ENCODE peak calls at places on chromosomes 6 and 20, in five cellular contexts. Q is A549, E is heart left ventricle, I is Karpas-422, M is tibial artery. A is an unnamed sample.

GRCh38 chr20:11193241-11193640 is 519.4 kb upstream of the JAG1 start:
- DNase-seq in I (no peak), M (no peak), Q (no peak), E (no peak), A (peak)

GRCh38 chr6:78867370-78868040 is at the start of gene IRAK1BP1:
- DNase-seq in E (peak), M (peak), Q (peak), I (peak), A (no peak)

GRCh38 chr6:34063641-34064040 is 82.2 kb downstream of the GRM4 start:
- DNase-seq in Q (no peak), I (no peak), M (no peak), E (no peak), A (no peak)

GRCh38 chr20:14882157-14882556 is 544.7 kb upstream of the FLRT3 start:
- DNase-seq in M (no peak), I (no peak), Q (no peak), E (no peak), A (no peak)

GRCh38 chr20:39291301-39291700 is 329.2 kb downstream of the DHX35 start:
- DNase-seq in M (no peak), E (no peak), I (no peak), Q (no peak), A (peak)

GRCh38 chr6:158422629-158423238 is 110.5 kb downstream of the TULP4 start:
- DNase-seq in E (no peak), Q (no peak), I (no peak), M (no peak), A (no peak)

GRCh38 chr6:33962186-33962585 is 158.4 kb upstream of the MLN start:
- DNase-seq in M (no peak), I (no peak), E (no peak), Q (no peak), A (peak)

GRCh38 chr20:12617076-12617475 is 391.7 kb upstream of the SPTLC3 start:
- DNase-seq in E (no peak), Q (no peak), I (no peak), M (no peak), A (no peak)

GRCh38 chr20:49356676-49357075 is 78.8 kb upstream of the ZNFX1 start:
- DNase-seq in M (no peak), Q (no peak), E (no peak), I (no peak), A (no peak)

GRCh38 chr20:6311841-6312655 is 189.2 kb upstream of the FERMT1 start:
- DNase-seq in I (no peak), E (no peak), M (no peak), Q (no peak), A (peak)

GRCh38 chr6:6284231-6284966 is 36.1 kb downstream of the F13A1 start:
- DNase-seq in I (peak), Q (no peak), E (no peak), M (no peak), A (no peak)

GRCh38 chr6:12576389-12576788 is 140.2 kb upstream of the PHACTR1 start:
- DNase-seq in Q (no peak), E (no peak), I (no peak), M (no peak), A (no peak)

GRCh38 chr6:134822920-134823430 is 126.9 kb downstream of the ALDH8A1 start:
- DNase-seq in I (peak), M (no peak), Q (peak), E (peak), A (no peak)

GRCh38 chr20:58649288-58650180 is 1.5 kb upstream of the STX16 start:
- DNase-seq in M (no peak), I (no peak), Q (no peak), E (peak), A (no peak)

GRCh38 chr20:9408422-9409300 is 105.7 kb upstream of the LAMP5 start:
- DNase-seq in Q (no peak), M (no peak), E (no peak), I (no peak), A (no peak)

GRCh38 chr6:137426007-137426689 is 68.0 kb downstream of the OLIG3 start:
- DNase-seq in E (no peak), M (no peak), I (peak), Q (no peak), A (no peak)

GRCh38 chr6:118724211-118724610 is 72.8 kb upstream of the CEP85L start:
- DNase-seq in M (no peak), E (no peak), I (no peak), Q (no peak), A (no peak)

GRCh38 chr20:46756419-46756818 is 47.0 kb downstream of the SLC2A10 start:
- DNase-seq in E (no peak), M (no peak), I (no peak), Q (no peak), A (no peak)

GRCh38 chr20:49384437-49385434 is 97.7 kb downstream of the KCNB1 start:
- DNase-seq in Q (peak), I (peak), M (peak), E (peak), A (no peak)

GRCh38 chr6:41901882-41902519 is 6.8 kb upstream of the USP49 start:
- DNase-seq in I (peak), M (no peak), E (no peak), Q (peak), A (no peak)

GRCh38 chr20:48776306-48776705 is 51.5 kb downstream of the PREX1 start:
- DNase-seq in Q (no peak), I (no peak), M (no peak), E (no peak), A (no peak)

GRCh38 chr6:3088446-3088845 is 20.2 kb downstream of the RIPK1 start:
- DNase-seq in E (no peak), M (no peak), Q (no peak), I (no peak), A (no peak)

GRCh38 chr6:165574770-165575549 is 88.1 kb downstream of the PDE10A start:
- DNase-seq in Q (peak), E (no peak), M (no peak), I (no peak), A (peak)

GRCh38 chr6:73180718-73181619 is 44.3 kb downstream of the KHDC1L start:
- DNase-seq in I (peak), M (no peak), E (no peak), Q (peak), A (no peak)

GRCh38 chr20:24948939-24949679 is at the start of gene CST7:
- DNase-seq in M (no peak), I (no peak), Q (no peak), E (no peak), A (no peak)

GRCh38 chr6:140827593-140827992 is 1305.1 kb upstream of the GJE1 start:
- DNase-seq in I (no peak), E (no peak), M (no peak), Q (no peak), A (no peak)

GRCh38 chr6:7215140-7215539 is 97.9 kb downstream of the SSR1 start:
- DNase-seq in E (no peak), I (no peak), Q (no peak), M (no peak), A (no peak)

GRCh38 chr6:90249458-90249857 is 47.2 kb downstream of the BACH2 start:
- DNase-seq in Q (no peak), E (no peak), I (no peak), M (no peak), A (no peak)

GRCh38 chr20:8036771-8037170 is 17.2 kb upstream of the TMX4 start:
- DNase-seq in M (no peak), I (no peak), Q (no peak), E (no peak), A (no peak)

GRCh38 chr6:44569931-44570385 is 182.5 kb downstream of the CDC5L start:
- DNase-seq in Q (no peak), M (peak), I (no peak), E (peak), A (no peak)

GRCh38 chr20:37574199-37574890 is 46.7 kb upstream of the BLCAP start:
- DNase-seq in I (no peak), E (no peak), M (peak), Q (no peak), A (no peak)

GRCh38 chr6:27669798-27670301 is 196.9 kb upstream of the ZNF184 start:
- DNase-seq in I (no peak), E (no peak), M (no peak), Q (peak), A (no peak)

GRCh38 chr6:21273451-21273850 is 320.1 kb upstream of the SOX4 start:
- DNase-seq in I (no peak), M (no peak), Q (no peak), E (no peak), A (no peak)

GRCh38 chr6:45727228-45727627 is 288.4 kb downstream of the CLIC5 start:
- DNase-seq in M (no peak), I (no peak), Q (no peak), E (peak), A (no peak)

GRCh38 chr20:40816039-40816352 is 127.0 kb upstream of the MAFB start:
- DNase-seq in E (no peak), Q (no peak), M (no peak), I (no peak), A (no peak)

DNA sequence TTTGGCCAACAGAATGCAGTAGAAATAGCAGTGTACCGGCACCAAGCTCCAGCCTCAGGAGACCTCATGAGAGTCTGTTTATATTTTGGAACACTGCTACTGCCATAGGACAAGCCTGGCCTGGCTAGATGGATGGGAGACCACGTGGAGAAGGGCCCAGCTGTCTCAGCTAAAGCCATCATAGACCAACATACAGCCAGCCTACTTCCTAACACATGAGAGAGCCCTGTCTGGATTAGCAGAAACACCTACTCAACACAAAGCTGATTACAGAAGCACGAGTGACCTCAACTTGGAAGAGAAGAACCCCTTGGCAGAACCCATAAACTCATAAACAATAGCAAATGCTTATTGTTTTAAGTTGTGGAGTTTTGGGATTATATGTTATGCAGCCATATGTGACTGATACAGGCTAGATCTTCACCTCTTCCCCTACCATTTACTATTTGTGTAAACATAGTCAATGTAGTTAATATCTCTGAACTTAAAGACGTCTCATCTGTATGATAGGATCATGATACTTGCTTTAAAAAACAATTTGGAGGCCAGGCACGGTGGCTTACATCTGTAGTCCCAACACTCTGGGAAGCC is 199.4 kb upstream of the ZNF217 start:
- DNase-seq in I (no peak), Q (no peak), M (no peak), E (no peak), A (no peak)
- H3K27ac ChIP-seq in I (no peak), Q (no peak), M (no peak), E (no peak), A (peak)

GRCh38 chr6:11193434-11193833 is 39.0 kb downstream of the NEDD9 start:
- DNase-seq in Q (no peak), I (no peak), E (no peak), M (no peak), A (no peak)
- H3K27ac ChIP-seq in Q (peak), I (no peak), E (no peak), M (peak), A (no peak)

GRCh38 chr6:154614641-154615040 is 104.2 kb upstream of the CNKSR3 start:
- DNase-seq in Q (no peak), I (no peak), M (no peak), E (no peak), A (no peak)
- H3K27ac ChIP-seq in Q (no peak), I (no peak), M (no peak), E (no peak), A (no peak)

GRCh38 chr20:33811763-33812672 is 870 bp downstream of the CHMP4B start:
- DNase-seq in I (peak), Q (peak), E (no peak), M (peak), A (peak)
- H3K27ac ChIP-seq in I (peak), Q (peak), E (peak), M (peak), A (peak)

GRCh38 chr20:4008026-4008413 is 7.3 kb downstream of the RNF24 start:
- DNase-seq in E (no peak), I (no peak), M (no peak), Q (no peak), A (no peak)
- H3K27ac ChIP-seq in E (no peak), I (no peak), M (peak), Q (no peak), A (no peak)

GRCh38 chr20:64082126-64082638 is 2.0 kb downstream of the LKAAEAR1 start:
- DNase-seq in Q (no peak), M (no peak), E (no peak), I (peak), A (no peak)

GRCh38 chr20:64079273-64080012 is at the start of gene RGS19:
- DNase-seq in M (peak), E (peak), Q (peak), I (peak), A (no peak)

GRCh38 chr20:64080013-64080812 is at the start of gene OPRL1:
- DNase-seq in E (no peak), I (no peak), M (no peak), Q (no peak), A (no peak)

GRCh38 chr20:64081620-64081964 is 1.7 kb downstream of the OPRL1 start:
- DNase-seq in E (no peak), Q (no peak), I (no peak), M (no peak), A (no peak)

GRCh38 chr20:64080813-64081619 is 1.1 kb downstream of the OPRL1 start:
- DNase-seq in E (no peak), Q (no peak), M (no peak), I (no peak), A (no peak)
- H3K27ac ChIP-seq in E (peak), Q (no peak), M (peak), I (peak), A (no peak)

GRCh38 chr20:57397004-57397692 is 6.0 kb downstream of the RBM38 start:
- DNase-seq in E (peak), Q (no peak), M (no peak), I (peak), A (no peak)

GRCh38 chr20:57397693-57398108 is 6.5 kb downstream of the RBM38 start:
- DNase-seq in I (peak), E (peak), Q (no peak), M (no peak), A (no peak)

GRCh38 chr20:57399587-57400261 is 8.5 kb downstream of the RBM38 start:
- DNase-seq in M (no peak), E (peak), I (peak), Q (no peak), A (no peak)

GRCh38 chr20:57398901-57399535 is 7.8 kb downstream of the RBM38 start:
- DNase-seq in Q (no peak), M (no peak), I (peak), E (peak), A (no peak)

GRCh38 chr20:57398231-57398821 is 7.1 kb downstream of the RBM38 start:
- DNase-seq in E (peak), M (no peak), I (peak), Q (no peak), A (no peak)
- H3K27ac ChIP-seq in E (peak), M (peak), I (peak), Q (no peak), A (no peak)